ENCODE peak calls at places on chromosomes 16 and 17, in seven cellular contexts. L, B, Z, G, R, E and S are unnamed samples.
A peak's percentile ranks its signal among the peaks of the same experiment; 100 is the strongest.

GRCh38 chr17:42285346-42286050 is 2.8 kb upstream of the STAT5A start:
- DNase-seq in L (no peak), B (no peak), Z (no peak), G (no peak), R (no peak), E (no peak), S (peak; percentile 27)

GRCh38 chr16:85556456-85557082 is 56.6 kb upstream of the GSE1 start:
- DNase-seq in L (no peak), B (peak; percentile 45), Z (peak; percentile 64), G (no peak), R (peak; percentile 72), E (peak; percentile 83), S (peak; percentile 86)

GRCh38 chr17:77872199-77872598 is 86.3 kb upstream of the TNRC6C start:
- DNase-seq in L (no peak), B (no peak), Z (no peak), G (no peak), R (no peak), E (peak; percentile 34), S (no peak)

GRCh38 chr16:88558457-88559442 is 11.5 kb upstream of the ZC3H18 start:
- DNase-seq in L (no peak), B (peak; percentile 88), Z (peak; percentile 84), G (peak; percentile 43), R (peak; percentile 89), E (peak; percentile 92), S (peak; percentile 76)

GRCh38 chr16:80171746-80172145 is 369.0 kb upstream of the DYNLRB2 start:
- DNase-seq in L (no peak), B (no peak), Z (no peak), G (no peak), R (no peak), E (no peak), S (no peak)

GRCh38 chr17:71959129-71959528 is 161.7 kb upstream of the SOX9 start:
- DNase-seq in L (no peak), B (peak; percentile 27), Z (no peak), G (peak; percentile 8), R (no peak), E (no peak), S (no peak)

GRCh38 chr16:85104821-85105391 is 7.4 kb downstream of the CIBAR2 start:
- DNase-seq in L (peak; percentile 35), B (no peak), Z (no peak), G (no peak), R (peak; percentile 21), E (no peak), S (no peak)

GRCh38 chr16:11135167-11135973 is 120.6 kb downstream of the SOCS1 start:
- DNase-seq in L (no peak), B (peak; percentile 61), Z (no peak), G (peak; percentile 49), R (no peak), E (no peak), S (no peak)

GRCh38 chr17:4072487-4073157 is 70.2 kb downstream of the ZZEF1 start:
- DNase-seq in L (no peak), B (peak; percentile 33), Z (no peak), G (peak; percentile 89), R (no peak), E (no peak), S (no peak)

GRCh38 chr16:51556694-51557327 is 405.7 kb upstream of the SALL1 start:
- DNase-seq in L (no peak), B (peak; percentile 88), Z (peak; percentile 55), G (peak; percentile 96), R (peak; percentile 23), E (no peak), S (no peak)

GRCh38 chr17:36768355-36768754 is 167.0 kb downstream of the MRM1 start:
- DNase-seq in L (no peak), B (no peak), Z (no peak), G (no peak), R (no peak), E (no peak), S (no peak)

DNA sequence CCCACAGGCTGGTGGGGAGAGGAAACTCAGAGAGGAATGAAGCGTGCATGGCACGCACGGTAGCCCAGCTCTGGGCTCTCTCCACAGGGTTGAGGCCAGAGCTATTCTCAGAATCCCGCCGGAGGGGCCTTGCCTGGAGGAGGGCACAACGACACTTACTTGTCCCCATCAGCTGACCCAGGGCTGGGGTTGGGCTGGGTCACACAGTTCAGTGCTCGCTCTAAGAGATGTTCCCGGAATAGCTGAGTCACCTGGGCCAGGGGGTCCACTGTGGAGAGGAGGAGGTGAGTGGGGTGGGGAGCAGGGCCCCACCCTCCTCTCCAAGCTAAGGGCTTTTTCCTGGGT is 21.8 kb downstream of the SREBF1 start:
- DNase-seq in L (no peak), B (no peak), Z (no peak), G (no peak), R (no peak), E (no peak), S (no peak)
- H3K4me1 ChIP-seq in L (peaks cover 10% of the 10 kb centered on the region), B (peaks cover 35% of the 10 kb centered on the region), Z (peaks cover 24% of the 10 kb centered on the region), G (peaks cover 21% of the 10 kb centered on the region), R (peaks cover 35% of the 10 kb centered on the region), E (no peaks in the 10 kb centered on the region), S (peaks cover 9% of the 10 kb centered on the region)

GRCh38 chr16:2500937-2501750 is 12.6 kb upstream of the ATP6V0C start:
- DNase-seq in L (no peak), B (peak; percentile 88), Z (peak; percentile 91), G (peak; percentile 69), R (peak; percentile 86), E (peak; percentile 95), S (peak; percentile 97)
- H3K4me1 ChIP-seq in L (peaks cover 15% of the 10 kb centered on the region), B (peaks cover 9% of the 10 kb centered on the region), Z (peaks cover 13% of the 10 kb centered on the region), G (peaks cover 9% of the 10 kb centered on the region), R (peaks cover 13% of the 10 kb centered on the region), E (peaks cover 12% of the 10 kb centered on the region), S (no peaks in the 10 kb centered on the region)

DNA sequence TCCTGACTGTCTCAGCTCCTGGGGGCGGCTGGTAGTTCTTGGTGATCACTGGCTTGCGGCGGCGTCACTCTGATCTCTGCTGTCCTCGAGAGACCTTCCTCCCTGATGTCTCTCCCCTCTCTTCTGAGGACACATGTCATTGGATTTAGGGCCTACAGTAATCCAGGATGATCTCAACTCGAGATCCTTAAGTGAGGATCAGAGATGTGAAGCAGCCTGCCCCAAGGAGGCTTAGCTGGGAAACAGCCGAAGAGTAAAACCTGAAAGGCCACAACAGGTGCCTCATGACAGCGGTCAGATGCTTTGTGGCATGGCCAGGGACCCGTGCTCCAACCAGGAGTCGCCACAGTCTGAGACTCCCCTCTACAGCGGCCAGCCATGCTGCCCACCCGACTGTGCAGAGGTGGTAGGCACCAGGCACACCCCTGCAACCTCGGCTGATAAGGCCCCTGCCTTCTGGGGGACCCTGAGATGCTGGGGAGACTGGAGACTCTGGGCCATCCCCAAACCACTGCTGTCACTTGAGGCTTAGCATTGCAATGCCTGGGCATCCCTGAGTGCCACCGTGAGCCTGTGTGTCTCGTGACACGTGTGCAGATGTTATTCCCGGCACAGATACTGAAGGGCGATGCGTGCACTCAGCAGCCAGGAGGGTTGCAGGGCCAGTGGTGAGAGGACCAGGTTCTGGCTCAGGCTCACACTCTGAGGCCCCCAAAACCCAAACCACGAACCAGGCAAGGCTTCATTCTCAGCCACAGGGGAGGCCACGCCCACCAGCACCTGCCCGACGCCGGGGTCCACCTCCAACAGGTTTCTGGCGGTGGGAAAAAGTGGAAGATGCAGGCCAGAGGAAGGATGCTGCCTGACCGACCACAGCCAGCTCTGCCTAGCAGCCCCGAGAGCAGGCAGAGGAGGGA is 30.2 kb upstream of the SLC38A10 start:
- DNase-seq in L (no peak), B (no peak), Z (no peak), G (no peak), R (no peak), E (no peak), S (no peak)
- H3K4me1 ChIP-seq in L (peaks cover 27% of the 10 kb centered on the region), B (peaks cover 28% of the 10 kb centered on the region), Z (peaks cover 34% of the 10 kb centered on the region), G (peaks cover 18% of the 10 kb centered on the region), R (peaks cover 24% of the 10 kb centered on the region), E (peaks cover 8% of the 10 kb centered on the region), S (peaks cover 9% of the 10 kb centered on the region)

DNA sequence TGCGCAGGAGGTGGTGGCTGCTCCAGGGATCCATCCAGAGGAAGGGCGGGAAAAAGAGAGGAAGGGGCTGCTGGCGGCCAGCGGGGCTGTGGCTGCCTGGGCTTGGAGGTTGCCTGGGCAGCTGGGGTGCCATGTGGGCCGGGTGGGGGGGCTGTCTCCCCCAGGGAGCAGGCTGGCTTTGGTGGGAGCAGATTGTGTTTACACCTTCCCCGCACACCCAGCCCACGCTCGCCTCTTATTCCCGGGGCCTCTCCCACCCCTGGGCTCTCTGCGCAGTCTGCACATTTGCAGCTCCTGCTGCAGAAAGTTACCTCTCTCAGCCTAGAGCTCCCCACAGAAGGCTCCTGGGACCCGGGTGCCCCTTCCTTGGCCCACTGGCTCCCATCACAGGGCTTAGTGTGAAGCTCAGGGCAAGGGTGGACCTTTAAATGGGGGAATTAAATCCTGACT is 5.1 kb downstream of the PRCD start:
- DNase-seq in L (no peak), B (no peak), Z (no peak), G (no peak), R (no peak), E (no peak), S (no peak)
- H3K4me1 ChIP-seq in L (peaks cover 42% of the 10 kb centered on the region), B (peaks cover 38% of the 10 kb centered on the region), Z (peaks cover 54% of the 10 kb centered on the region), G (peaks cover 22% of the 10 kb centered on the region), R (peaks cover 14% of the 10 kb centered on the region), E (peaks cover 31% of the 10 kb centered on the region), S (peaks cover 23% of the 10 kb centered on the region)

GRCh38 chr17:55458287-55458900 is 36.8 kb upstream of the MMD start:
- DNase-seq in L (no peak), B (no peak), Z (no peak), G (no peak), R (no peak), E (no peak), S (no peak)

GRCh38 chr17:55453836-55454557 is 32.4 kb upstream of the MMD start:
- DNase-seq in L (no peak), B (no peak), Z (no peak), G (no peak), R (no peak), E (no peak), S (no peak)

GRCh38 chr17:55451758-55452468 is 30.3 kb upstream of the MMD start:
- DNase-seq in L (no peak), B (peak; percentile 71), Z (no peak), G (peak; percentile 68), R (no peak), E (no peak), S (no peak)

GRCh38 chr17:55456307-55457240 is 34.9 kb upstream of the MMD start:
- DNase-seq in L (no peak), B (no peak), Z (no peak), G (no peak), R (no peak), E (no peak), S (no peak)

GRCh38 chr17:55454906-55455474 is 33.4 kb upstream of the MMD start:
- DNase-seq in L (no peak), B (peak; percentile 87), Z (peak; percentile 40), G (peak; percentile 93), R (no peak), E (no peak), S (no peak)
- H3K4me1 ChIP-seq in L (peaks cover 20% of the 10 kb centered on the region), B (peaks cover 10% of the 10 kb centered on the region), Z (peaks cover 49% of the 10 kb centered on the region), G (peaks cover 32% of the 10 kb centered on the region), R (peaks cover 15% of the 10 kb centered on the region), E (no peaks in the 10 kb centered on the region), S (peaks cover 6% of the 10 kb centered on the region)

DNA sequence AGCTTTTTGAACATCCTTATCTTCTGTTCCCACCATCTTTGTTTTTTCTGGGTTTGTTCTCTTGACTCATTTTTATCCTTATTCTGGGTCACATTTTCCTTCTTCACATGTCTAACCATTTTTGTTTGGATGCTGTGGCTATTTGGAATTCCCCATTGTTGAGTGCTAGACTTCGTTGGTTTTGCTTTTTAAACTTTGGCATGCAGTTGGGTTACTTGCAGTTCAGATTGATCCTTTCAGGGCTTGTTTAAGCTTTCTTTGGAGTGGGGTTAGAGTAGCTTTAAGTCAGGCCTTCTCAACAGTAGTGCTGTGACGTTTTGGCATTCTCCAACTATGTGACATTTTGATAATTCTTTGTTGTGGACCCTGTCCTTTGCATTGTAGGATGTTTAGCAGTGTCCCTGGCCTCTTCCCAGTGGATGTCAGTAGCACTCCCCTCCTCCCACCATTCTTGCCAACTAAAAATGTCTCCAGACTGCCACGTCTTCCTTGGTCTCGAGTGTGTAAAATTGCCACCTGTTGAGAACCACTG is 21.1 kb downstream of the PRMT7 start:
- DNase-seq in L (no peak), B (no peak), Z (no peak), G (peak; percentile 83), R (no peak), E (no peak), S (no peak)
- H3K4me1 ChIP-seq in L (peaks cover 11% of the 10 kb centered on the region), B (peaks cover 12% of the 10 kb centered on the region), Z (peaks cover 29% of the 10 kb centered on the region), G (peaks cover 13% of the 10 kb centered on the region), R (peaks cover 9% of the 10 kb centered on the region), E (no peaks in the 10 kb centered on the region), S (peaks cover 13% of the 10 kb centered on the region)